ENCODE peak calls at places on chromosome 7, in eight cellular contexts. W is BJ; G is BE2C; S is AG04450; X is GM06990; V is kidney epithelial cell; P is CD8-positive, alpha-beta T cell; R is IMR-90. Z is an unnamed sample.

GRCh38 chr7:31410265-31410664 is 69.7 kb upstream of the NEUROD6 start:
- DNase-seq in W (no peak), G (no peak), S (no peak), X (no peak), V (no peak), P (no peak), R (no peak), Z (no peak)

GRCh38 chr7:130923930-130924329 is 189.9 kb upstream of the KLF14 start:
- DNase-seq in W (no peak), G (no peak), S (no peak), X (no peak), V (no peak), P (no peak), R (no peak), Z (no peak)

GRCh38 chr7:104933433-104934074 is 80.5 kb upstream of the KMT2E start:
- DNase-seq in W (no peak), G (no peak), S (no peak), X (no peak), V (no peak), P (no peak), R (no peak), Z (peak)

GRCh38 chr7:128734777-128735342 is 4.3 kb upstream of the CALU start:
- DNase-seq in W (no peak), G (no peak), S (no peak), X (no peak), V (no peak), P (no peak), R (no peak), Z (peak)

GRCh38 chr7:104328970-104329825 is 795 bp downstream of the LHFPL3 start:
- DNase-seq in W (no peak), G (no peak), S (no peak), X (peak), V (no peak), P (no peak), R (no peak), Z (no peak)

GRCh38 chr7:141992688-141993087 is 3.0 kb upstream of the MGAM start:
- DNase-seq in W (no peak), G (no peak), S (no peak), X (no peak), V (no peak), P (no peak), R (no peak), Z (no peak)

GRCh38 chr7:150363872-150364271 is 4.8 kb upstream of the REPIN1 start:
- DNase-seq in W (no peak), G (no peak), S (no peak), X (peak), V (no peak), P (no peak), R (no peak), Z (peak)

GRCh38 chr7:22445140-22445722 is 54.8 kb downstream of the STEAP1B start:
- DNase-seq in W (no peak), G (peak), S (no peak), X (peak), V (no peak), P (no peak), R (peak), Z (no peak)

GRCh38 chr7:104643587-104644217 is 315.3 kb downstream of the LHFPL3 start:
- DNase-seq in W (no peak), G (peak), S (no peak), X (no peak), V (no peak), P (no peak), R (no peak), Z (peak)

GRCh38 chr7:43954524-43955228 is 28.4 kb downstream of the UBE2D4 start:
- DNase-seq in W (peak), G (peak), S (peak), X (no peak), V (peak), P (no peak), R (peak), Z (peak)

GRCh38 chr7:36775673-36776072 is 51.4 kb upstream of the AOAH start:
- DNase-seq in W (no peak), G (no peak), S (no peak), X (no peak), V (no peak), P (no peak), R (no peak), Z (peak)

GRCh38 chr7:28130277-28130676 is 50.3 kb downstream of the JAZF1 start:
- DNase-seq in W (peak), G (no peak), S (peak), X (no peak), V (no peak), P (no peak), R (peak), Z (peak)

GRCh38 chr7:157358041-157358752 is 21.4 kb downstream of the DNAJB6 start:
- DNase-seq in W (no peak), G (no peak), S (no peak), X (no peak), V (no peak), P (no peak), R (no peak), Z (no peak)

GRCh38 chr7:78924581-78924980 is 528.9 kb downstream of the MAGI2 start:
- DNase-seq in W (no peak), G (no peak), S (no peak), X (no peak), V (no peak), P (no peak), R (peak), Z (peak)

GRCh38 chr7:133512560-133512959 is 259.7 kb downstream of the EXOC4 start:
- DNase-seq in W (no peak), G (no peak), S (peak), X (no peak), V (no peak), P (no peak), R (peak), Z (no peak)

GRCh38 chr7:132255084-132255483 is 321.2 kb downstream of the PLXNA4 start:
- DNase-seq in W (no peak), G (no peak), S (no peak), X (no peak), V (no peak), P (no peak), R (no peak), Z (no peak)

GRCh38 chr7:102933763-102934162 is 21.0 kb downstream of the LRRC17 start:
- DNase-seq in W (peak), G (peak), S (peak), X (no peak), V (no peak), P (no peak), R (peak), Z (no peak)

GRCh38 chr7:35801392-35802101 is 690 bp downstream of the SEPTIN7 start:
- DNase-seq in W (no peak), G (peak), S (no peak), X (peak), V (no peak), P (peak), R (peak), Z (peak)

GRCh38 chr7:142036384-142036783 is 40.7 kb downstream of the MGAM start:
- DNase-seq in W (no peak), G (no peak), S (no peak), X (no peak), V (no peak), P (no peak), R (no peak), Z (no peak)

GRCh38 chr7:137661634-137662033 is 185.1 kb downstream of the DGKI start:
- DNase-seq in W (no peak), G (no peak), S (no peak), X (no peak), V (no peak), P (no peak), R (no peak), Z (no peak)

GRCh38 chr7:20343954-20344353 is 13.3 kb downstream of the ITGB8 start:
- DNase-seq in W (no peak), G (no peak), S (no peak), X (no peak), V (no peak), P (no peak), R (no peak), Z (no peak)

GRCh38 chr7:79282051-79282694 is 171.3 kb downstream of the MAGI2 start:
- DNase-seq in W (peak), G (peak), S (peak), X (no peak), V (no peak), P (no peak), R (peak), Z (peak)

GRCh38 chr7:41969713-41970112 is 266.8 kb upstream of the INHBA start:
- DNase-seq in W (no peak), G (no peak), S (no peak), X (no peak), V (no peak), P (no peak), R (peak), Z (no peak)

GRCh38 chr7:91880413-91881241 is at the start of gene MTERF1:
- DNase-seq in W (peak), G (peak), S (peak), X (peak), V (peak), P (peak), R (peak), Z (peak)
- TF ChIP-seq CTCF in W (peak), G (peak), S (peak), X (peak), V (peak), P (peak), R (peak), Z (peak)

GRCh38 chr7:95331004-95331337 is 6.6 kb upstream of the PON1 start:
- DNase-seq in W (no peak), G (no peak), S (no peak), X (no peak), V (no peak), P (no peak), R (no peak), Z (no peak)

GRCh38 chr7:95334434-95334833 is 10.1 kb upstream of the PON1 start:
- DNase-seq in W (no peak), G (no peak), S (no peak), X (no peak), V (no peak), P (no peak), R (no peak), Z (no peak)

GRCh38 chr7:95327356-95327755 is 3.0 kb upstream of the PON1 start:
- DNase-seq in W (no peak), G (no peak), S (no peak), X (no peak), V (no peak), P (no peak), R (no peak), Z (no peak)

GRCh38 chr7:95335093-95335492 is 10.8 kb upstream of the PON1 start:
- DNase-seq in W (peak), G (no peak), S (no peak), X (no peak), V (peak), P (no peak), R (peak), Z (no peak)

GRCh38 chr7:95330194-95331003 is 6.1 kb upstream of the PON1 start:
- DNase-seq in W (no peak), G (no peak), S (no peak), X (peak), V (no peak), P (no peak), R (no peak), Z (peak)
- H3K4me3 ChIP-seq in W (no peak), G (no peak), S (peak), X (peak), V (no peak), P (peak), R (peak), Z (peak)

GRCh38 chr7:159192761-159193453 is 48.2 kb upstream of the VIPR2 start:
- DNase-seq in W (no peak), G (no peak), S (no peak), X (no peak), V (no peak), P (no peak), R (no peak), Z (no peak)

GRCh38 chr7:159193543-159193942 is 48.9 kb upstream of the VIPR2 start:
- DNase-seq in W (no peak), G (no peak), S (no peak), X (no peak), V (no peak), P (no peak), R (no peak), Z (no peak)

GRCh38 chr7:159191236-159191635 is 46.6 kb upstream of the VIPR2 start:
- DNase-seq in W (no peak), G (peak), S (no peak), X (no peak), V (no peak), P (no peak), R (no peak), Z (no peak)

GRCh38 chr7:159195926-159196325 is 51.3 kb upstream of the VIPR2 start:
- DNase-seq in W (no peak), G (no peak), S (no peak), X (no peak), V (no peak), P (peak), R (no peak), Z (peak)

GRCh38 chr7:159192013-159192412 is 47.3 kb upstream of the VIPR2 start:
- DNase-seq in W (no peak), G (no peak), S (no peak), X (no peak), V (no peak), P (no peak), R (no peak), Z (peak)
- TF ChIP-seq CTCF in W (no peak), G (no peak), S (no peak), X (no peak), V (no peak), P (no peak), R (no peak), Z (no peak)

GRCh38 chr7:135147899-135148721 is at the start of gene TMEM140:
- DNase-seq in W (no peak), G (no peak), S (no peak), X (peak), V (no peak), P (peak), R (peak), Z (no peak)

GRCh38 chr7:135151162-135151932 is 3.5 kb downstream of the TMEM140 start:
- DNase-seq in W (no peak), G (no peak), S (no peak), X (no peak), V (no peak), P (no peak), R (no peak), Z (no peak)

GRCh38 chr7:135143874-135144668 is 3.8 kb upstream of the TMEM140 start:
- DNase-seq in W (no peak), G (no peak), S (no peak), X (no peak), V (no peak), P (no peak), R (no peak), Z (no peak)

GRCh38 chr7:135150072-135150782 is 2.4 kb downstream of the TMEM140 start:
- DNase-seq in W (no peak), G (no peak), S (no peak), X (no peak), V (no peak), P (no peak), R (no peak), Z (no peak)

DNA sequence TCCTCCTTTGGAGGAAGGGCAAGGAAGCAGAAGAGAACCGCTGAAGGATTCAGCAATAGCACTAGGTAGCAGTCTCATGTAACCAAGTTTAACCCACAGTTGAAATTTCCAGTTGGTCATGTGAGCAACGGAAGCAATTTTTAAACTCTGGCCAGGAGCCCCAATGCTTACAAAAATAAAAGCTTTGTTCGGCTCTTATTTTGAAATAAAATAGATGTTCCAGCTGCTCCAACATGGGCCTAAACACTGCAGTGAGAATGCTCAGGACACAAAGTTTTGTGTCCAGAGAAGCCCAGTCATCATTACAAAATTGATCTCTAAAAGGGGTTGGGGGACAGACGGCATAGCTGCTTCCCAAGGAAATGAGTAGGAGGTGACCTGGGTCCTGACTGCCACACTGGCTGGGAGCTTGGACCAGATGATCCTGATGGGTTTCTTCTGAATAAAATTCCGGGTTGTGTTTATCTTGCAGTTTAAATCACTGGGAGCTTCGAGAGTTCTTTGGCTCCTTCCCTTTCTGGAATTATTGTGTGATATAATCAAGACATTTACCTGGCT is 452 bp upstream of the TMEM140 start:
- DNase-seq in W (no peak), G (no peak), S (no peak), X (no peak), V (no peak), P (no peak), R (peak), Z (no peak)
- H3K4me3 ChIP-seq in W (peak), G (peak), S (peak), X (peak), V (peak), P (peak), R (peak), Z (no peak)

GRCh38 chr7:143287935-143288826 is at the start of gene CASP2:
- DNase-seq in W (peak), G (peak), S (peak), X (peak), V (peak), P (peak), R (peak), Z (peak)
- TF ChIP-seq CTCF in W (peak), G (peak), S (peak), X (peak), V (peak), P (peak), R (peak), Z (no peak)

DNA sequence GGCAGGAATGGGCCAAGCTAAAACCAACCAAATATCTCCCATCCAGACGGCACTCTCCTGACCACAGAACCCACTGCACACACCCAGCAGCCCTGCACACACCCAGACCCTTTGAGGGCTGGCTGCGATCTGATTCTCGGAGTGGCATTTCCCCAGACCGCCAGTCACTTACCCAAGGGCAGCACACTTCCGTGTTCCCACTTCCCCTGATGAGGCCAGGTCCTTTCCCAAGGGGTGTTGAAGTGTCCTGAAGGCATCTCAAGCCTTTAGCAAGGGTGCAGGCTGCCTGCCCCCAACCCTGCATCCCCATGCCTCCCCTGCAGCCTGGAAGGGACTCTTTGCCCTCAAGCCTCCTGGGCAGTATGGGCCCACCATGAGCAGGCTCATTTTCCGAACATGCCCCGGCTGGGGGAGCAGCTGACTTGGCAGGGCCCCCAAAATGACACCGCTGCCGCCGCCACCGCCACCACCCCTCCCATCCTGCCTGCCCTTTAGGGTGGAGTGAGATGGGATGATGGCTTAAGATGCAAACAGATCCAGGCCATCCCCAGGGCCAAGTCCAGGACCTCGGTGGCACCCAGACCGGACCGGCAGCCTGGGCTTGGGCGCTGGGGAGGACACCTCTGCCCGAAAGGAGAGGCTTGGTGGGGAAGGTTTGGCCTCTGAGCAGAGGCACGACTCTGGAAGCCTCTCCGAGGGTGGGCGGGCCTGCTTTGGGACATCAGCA is 159.8 kb downstream of the NRF1 start:
- DNase-seq in W (no peak), G (no peak), S (no peak), X (no peak), V (no peak), P (no peak), R (no peak), Z (no peak)
- H3K4me3 ChIP-seq in W (no peak), G (no peak), S (no peak), X (no peak), V (no peak), P (no peak), R (no peak), Z (no peak)

DNA sequence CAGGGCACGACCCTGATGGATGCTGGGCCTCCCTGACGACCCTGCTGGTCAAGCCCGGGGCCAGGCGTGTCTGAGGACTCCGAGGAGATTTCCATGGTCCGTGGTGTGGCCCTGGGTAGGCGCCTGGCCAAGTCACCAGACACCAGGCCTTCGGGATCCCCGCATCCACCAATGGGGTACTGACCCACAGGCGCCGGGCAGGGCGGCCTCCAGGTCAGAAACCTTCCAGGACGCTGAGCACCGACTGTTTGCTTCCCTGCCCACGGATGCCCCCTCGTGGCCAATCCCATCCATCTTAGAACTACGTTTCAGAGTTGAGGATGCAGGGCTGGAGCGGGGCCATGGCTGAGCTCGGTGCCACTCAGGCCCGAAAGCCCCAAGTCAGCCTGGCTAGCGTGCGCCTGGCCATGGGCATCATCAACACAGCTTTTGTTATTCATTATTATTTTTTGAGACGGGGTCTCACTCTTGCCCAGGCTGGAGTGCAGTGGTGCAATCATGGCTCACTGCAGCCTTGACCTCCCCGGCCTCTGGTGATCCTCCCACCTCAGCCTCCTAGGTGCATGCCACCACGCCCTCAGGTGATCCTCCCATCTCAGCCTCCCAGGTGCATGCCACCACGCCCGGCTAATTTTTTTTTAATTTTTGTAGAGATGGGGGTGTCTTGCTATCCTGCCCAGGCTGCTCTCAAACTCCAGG is 7.1 kb upstream of the AMZ1 start:
- DNase-seq in W (no peak), G (peak), S (no peak), X (no peak), V (no peak), P (peak), R (peak), Z (peak)
- TF ChIP-seq CTCF in W (peak), G (peak), S (peak), X (peak), V (peak), P (peak), R (peak), Z (peak)

DNA sequence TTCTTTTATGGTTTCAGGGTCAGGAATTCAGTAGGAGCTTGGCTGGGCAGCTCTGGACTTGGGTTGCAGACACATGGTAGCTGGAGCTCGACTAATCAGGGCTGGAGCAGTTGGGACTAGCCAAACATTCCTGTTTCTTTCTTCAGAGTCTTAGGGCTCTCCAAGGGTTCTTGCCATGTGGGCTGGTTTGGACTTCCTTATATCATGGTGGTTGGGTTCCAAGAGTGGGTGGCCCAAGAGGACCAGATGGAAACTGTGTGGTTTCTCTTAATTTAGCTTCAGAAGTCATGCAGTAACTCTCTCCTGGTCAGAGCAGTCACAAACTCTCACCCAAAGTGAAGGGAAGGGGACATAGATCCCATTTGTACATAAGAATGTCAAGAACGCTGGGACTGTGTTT is 270.1 kb upstream of the FZD1 start:
- DNase-seq in W (no peak), G (no peak), S (no peak), X (no peak), V (no peak), P (no peak), R (peak), Z (no peak)
- H3K4me3 ChIP-seq in W (no peak), G (no peak), S (no peak), X (no peak), V (no peak), P (no peak), R (no peak), Z (no peak)

GRCh38 chr7:123537026-123537642 is 2.7 kb upstream of the IQUB start:
- DNase-seq in W (no peak), G (no peak), S (no peak), X (no peak), V (no peak), P (no peak), R (peak), Z (peak)
- TF ChIP-seq CTCF in W (peak), G (peak), S (peak), X (peak), V (peak), P (peak), R (peak), Z (peak)